ENCODE peak calls at places on chromosomes 6 and 20, in six cellular contexts. A, O, U, W, T and G are unnamed samples.

GRCh38 chr6:16153451-16153850 is 24.6 kb downstream of the MYLIP start:
- DNase-seq in A (no peak), O (no peak), U (no peak), W (no peak), T (no peak), G (no peak)

GRCh38 chr20:11935754-11936551 is 18.3 kb downstream of the BTBD3 start:
- DNase-seq in A (no peak), O (no peak), U (no peak), W (peak), T (no peak), G (no peak)

GRCh38 chr6:111663692-111664564 is 58.2 kb upstream of the TRAF3IP2 start:
- DNase-seq in A (no peak), O (no peak), U (no peak), W (no peak), T (no peak), G (peak)

GRCh38 chr20:44891826-44892225 is 6.3 kb downstream of the YWHAB start:
- DNase-seq in A (no peak), O (no peak), U (no peak), W (no peak), T (no peak), G (no peak)

GRCh38 chr20:38201356-38201755 is 36.3 kb upstream of the TGM2 start:
- DNase-seq in A (no peak), O (peak), U (no peak), W (no peak), T (peak), G (no peak)

GRCh38 chr20:38117635-38118034 is 47.4 kb downstream of the TGM2 start:
- DNase-seq in A (no peak), O (no peak), U (peak), W (no peak), T (no peak), G (no peak)

GRCh38 chr6:138653435-138653834 is 120.1 kb upstream of the CCDC28A start:
- DNase-seq in A (no peak), O (no peak), U (no peak), W (no peak), T (no peak), G (no peak)

GRCh38 chr20:44747166-44748004 is 1.7 kb downstream of the KCNK15 start:
- DNase-seq in A (peak), O (no peak), U (peak), W (peak), T (peak), G (peak)

GRCh38 chr20:37071481-37071911 is 24.3 kb downstream of the RBL1 start:
- DNase-seq in A (no peak), O (no peak), U (no peak), W (no peak), T (peak), G (no peak)

GRCh38 chr6:66096679-66097078 is 389.7 kb upstream of the EYS start:
- DNase-seq in A (no peak), O (peak), U (no peak), W (no peak), T (no peak), G (no peak)

GRCh38 chr6:99013145-99013544 is 65.4 kb upstream of the FBXL4 start:
- DNase-seq in A (no peak), O (no peak), U (no peak), W (no peak), T (no peak), G (no peak)

GRCh38 chr6:6861346-6861745 is 246.4 kb upstream of the RREB1 start:
- DNase-seq in A (no peak), O (no peak), U (no peak), W (no peak), T (no peak), G (peak)

GRCh38 chr6:36399970-36400369 is 12.5 kb upstream of the ETV7 start:
- DNase-seq in A (no peak), O (no peak), U (no peak), W (no peak), T (no peak), G (no peak)

GRCh38 chr6:4801491-4802118 is 25.4 kb downstream of the CDYL start:
- DNase-seq in A (no peak), O (no peak), U (no peak), W (no peak), T (no peak), G (no peak)

GRCh38 chr6:108714012-108714773 is 134.0 kb upstream of the ARMC2 start:
- DNase-seq in A (no peak), O (no peak), U (peak), W (no peak), T (no peak), G (no peak)

GRCh38 chr6:22657341-22657985 is 88.1 kb downstream of the HDGFL1 start:
- DNase-seq in A (peak), O (no peak), U (no peak), W (no peak), T (no peak), G (no peak)

GRCh38 chr20:24423291-24423690 is 46.1 kb upstream of the SYNDIG1 start:
- DNase-seq in A (no peak), O (no peak), U (no peak), W (no peak), T (no peak), G (no peak)

GRCh38 chr20:60892095-60892813 is 359.8 kb upstream of the CDH4 start:
- DNase-seq in A (no peak), O (no peak), U (no peak), W (no peak), T (no peak), G (no peak)

GRCh38 chr20:60057866-60058807 is 99.9 kb downstream of the CDH26 start:
- DNase-seq in A (peak), O (no peak), U (no peak), W (peak), T (peak), G (peak)

GRCh38 chr6:10850728-10851127 is 12.4 kb upstream of the MAK start:
- DNase-seq in A (no peak), O (no peak), U (peak), W (no peak), T (no peak), G (no peak)

GRCh38 chr20:11675920-11676617 is 241.6 kb upstream of the BTBD3 start:
- DNase-seq in A (no peak), O (no peak), U (no peak), W (no peak), T (no peak), G (peak)

GRCh38 chr20:43926691-43927090 is 12.0 kb downstream of the TOX2 start:
- DNase-seq in A (no peak), O (no peak), U (no peak), W (no peak), T (peak), G (no peak)

GRCh38 chr20:64130271-64130670 is 22.9 kb upstream of the NPBWR2 start:
- DNase-seq in A (no peak), O (no peak), U (no peak), W (no peak), T (no peak), G (no peak)

GRCh38 chr6:72966628-72967280 is 258.5 kb downstream of the KHDC1L start:
- DNase-seq in A (no peak), O (no peak), U (no peak), W (no peak), T (no peak), G (no peak)

GRCh38 chr6:84220809-84221409 is 6.5 kb downstream of the CEP162 start:
- DNase-seq in A (no peak), O (no peak), U (peak), W (peak), T (no peak), G (peak)

GRCh38 chr6:119720160-119720559 is 370.6 kb upstream of the MAN1A1 start:
- DNase-seq in A (no peak), O (no peak), U (no peak), W (no peak), T (no peak), G (peak)

GRCh38 chr6:110476046-110476849 is at the start of gene SLC22A16:
- DNase-seq in A (no peak), O (no peak), U (no peak), W (peak), T (no peak), G (peak)

GRCh38 chr6:16873698-16874097 is 112.4 kb upstream of the ATXN1 start:
- DNase-seq in A (no peak), O (no peak), U (no peak), W (peak), T (no peak), G (peak)

GRCh38 chr6:11575408-11576033 is 38.0 kb downstream of the TMEM170B start:
- DNase-seq in A (no peak), O (no peak), U (peak), W (peak), T (peak), G (peak)

GRCh38 chr6:43278524-43279078 is 19.5 kb upstream of the SLC22A7 start:
- DNase-seq in A (no peak), O (peak), U (peak), W (no peak), T (no peak), G (peak)

GRCh38 chr20:10501377-10501776 is 66.3 kb downstream of the SLX4IP start:
- DNase-seq in A (peak), O (no peak), U (no peak), W (peak), T (peak), G (peak)

GRCh38 chr6:36655073-36655847 is 23.3 kb upstream of the CDKN1A start:
- DNase-seq in A (no peak), O (no peak), U (no peak), W (peak), T (no peak), G (no peak)